ENCODE peak calls at places on chromosome 4, in eight cellular contexts. W is activated CD4-positive, alpha-beta T cell treated with anti-CD3 and anti-CD28 coated beads, Interleukin-2, amount 50 U/mL, for 24 hours; E is NCI-H460; A is pons; J is NCI-H1930; X is AG20443; I is germinal center; T is Calu3. L is an unnamed sample.

GRCh38 chr4:99859618-99860017 is 34.6 kb downstream of the LAMTOR3 start:
- DNase-seq in W (no peak), E (no peak), A (no peak), J (no peak), X (no peak), I (no peak), T (no peak), L (no peak)

GRCh38 chr4:151743128-151743854 is 17.5 kb downstream of the GATB start:
- DNase-seq in W (no peak), E (no peak), A (no peak), J (no peak), X (no peak), I (no peak), T (no peak), L (no peak)

GRCh38 chr4:74038161-74039064 is at the start of gene CXCL3:
- DNase-seq in W (no peak), E (peak; percentile 57), A (peak; percentile 12), J (no peak), X (peak; percentile 80), I (peak; percentile 4), T (peak; percentile 94), L (peak; percentile 35)

GRCh38 chr4:1967512-1968149 is 41.1 kb downstream of the NELFA start:
- DNase-seq in W (no peak), E (no peak), A (no peak), J (no peak), X (no peak), I (no peak), T (no peak), L (no peak)

GRCh38 chr4:175419120-175419774 is 392.8 kb downstream of the GPM6A start:
- DNase-seq in W (no peak), E (peak; percentile 91), A (no peak), J (no peak), X (peak; percentile 73), I (no peak), T (peak; percentile 5), L (no peak)

GRCh38 chr4:38188631-38189101 is 228.5 kb downstream of the PTTG2 start:
- DNase-seq in W (no peak), E (no peak), A (no peak), J (no peak), X (no peak), I (no peak), T (peak; percentile 86), L (no peak)

GRCh38 chr4:8323947-8324555 is 54.5 kb downstream of the HTRA3 start:
- DNase-seq in W (no peak), E (no peak), A (no peak), J (no peak), X (no peak), I (no peak), T (no peak), L (no peak)

GRCh38 chr4:142126890-142127497 is 490.6 kb downstream of the IL15 start:
- DNase-seq in W (peak; percentile 69), E (peak; percentile 56), A (peak; percentile 80), J (peak; percentile 40), X (peak; percentile 39), I (peak; percentile 3), T (peak; percentile 56), L (peak; percentile 40)

GRCh38 chr4:88630756-88631155 is 38.5 kb downstream of the HERC3 start:
- DNase-seq in W (no peak), E (peak; percentile 13), A (no peak), J (no peak), X (peak; percentile 80), I (no peak), T (no peak), L (no peak)

GRCh38 chr4:7026107-7026506 is 17.1 kb upstream of the TADA2B start:
- DNase-seq in W (no peak), E (no peak), A (no peak), J (no peak), X (no peak), I (no peak), T (no peak), L (no peak)

L was measured in COLO829.